ENCODE peak calls at places on chromosomes 5 and 9, in four cellular contexts. Q, Y, V and N are unnamed samples.

GRCh38 chr5:122924203-122924602 is 78.8 kb downstream of the SNX24 start:
- DNase-seq in Q (no peak), Y (no peak), V (no peak), N (no peak)

GRCh38 chr9:4585135-4585534 is 77.0 kb upstream of the PLPP6 start:
- DNase-seq in Q (no peak), Y (no peak), V (no peak), N (no peak)

GRCh38 chr5:176870110-176870591 is 29.0 kb downstream of the HK3 start:
- DNase-seq in Q (peak), Y (peak), V (peak), N (peak)

GRCh38 chr9:130632841-130633240 is 31.6 kb upstream of the PRDM12 start:
- DNase-seq in Q (no peak), Y (no peak), V (no peak), N (no peak)

GRCh38 chr9:133609311-133610098 is at the start of gene FAM163B:
- DNase-seq in Q (peak), Y (peak), V (no peak), N (no peak)

GRCh38 chr9:38181216-38181615 is 112.2 kb upstream of the SHB start:
- DNase-seq in Q (no peak), Y (no peak), V (no peak), N (no peak)

GRCh38 chr5:32767948-32768427 is 56.9 kb downstream of the NPR3 start:
- DNase-seq in Q (no peak), Y (peak), V (no peak), N (peak)

GRCh38 chr5:150497274-150497988 is 10.5 kb upstream of the NDST1 start:
- DNase-seq in Q (no peak), Y (peak), V (no peak), N (no peak)

GRCh38 chr9:68560131-68560844 is 19.6 kb upstream of the TMEM252 start:
- DNase-seq in Q (peak), Y (peak), V (peak), N (peak)

GRCh38 chr5:151498395-151499155 is 51.2 kb downstream of the SLC36A1 start:
- DNase-seq in Q (no peak), Y (no peak), V (no peak), N (no peak)

GRCh38 chr9:134410078-134410834 is 84.0 kb downstream of the RXRA start:
- DNase-seq in Q (no peak), Y (no peak), V (no peak), N (no peak)

GRCh38 chr9:127738666-127739065 is 3.6 kb upstream of the TOR2A start:
- DNase-seq in Q (no peak), Y (no peak), V (no peak), N (no peak)

GRCh38 chr9:127742435-127743088 is 7.5 kb upstream of the TOR2A start:
- DNase-seq in Q (peak), Y (peak), V (peak), N (no peak)

GRCh38 chr9:127744407-127745110 is 9.5 kb upstream of the TOR2A start:
- DNase-seq in Q (no peak), Y (no peak), V (no peak), N (no peak)

GRCh38 chr9:127739614-127740322 is 4.7 kb upstream of the TOR2A start:
- DNase-seq in Q (no peak), Y (no peak), V (no peak), N (no peak)

GRCh38 chr9:127741831-127742434 is 6.8 kb upstream of the TOR2A start:
- DNase-seq in Q (peak), Y (peak), V (peak), N (peak)
- TF ChIP-seq RNF2 in Q (no peak), Y (no peak), V (no peak), N (no peak)

DNA sequence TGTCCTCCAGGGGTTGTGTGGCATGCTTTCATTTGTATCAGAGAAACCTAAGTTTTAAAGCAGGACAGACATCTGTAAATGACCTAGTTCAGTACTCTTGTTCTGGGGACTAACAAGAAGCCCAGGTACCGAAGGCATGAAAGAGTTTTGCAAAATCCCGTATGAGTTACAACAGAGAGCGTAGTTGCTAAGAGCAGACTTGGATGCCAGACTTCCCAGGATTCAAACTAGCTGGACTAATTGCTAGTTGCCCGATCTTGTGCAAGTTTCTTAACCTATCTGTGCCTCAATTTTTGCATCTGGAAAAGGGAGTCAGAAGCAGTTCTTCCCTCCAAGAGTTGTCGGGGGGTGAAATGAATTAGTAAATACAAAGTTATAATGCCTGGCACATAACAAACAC is 20.9 kb downstream of the FBXL7 start:
- DNase-seq in Q (no peak), Y (no peak), V (no peak), N (no peak)
- TF ChIP-seq RNF2 in Q (no peak), Y (no peak), V (no peak), N (no peak)

DNA sequence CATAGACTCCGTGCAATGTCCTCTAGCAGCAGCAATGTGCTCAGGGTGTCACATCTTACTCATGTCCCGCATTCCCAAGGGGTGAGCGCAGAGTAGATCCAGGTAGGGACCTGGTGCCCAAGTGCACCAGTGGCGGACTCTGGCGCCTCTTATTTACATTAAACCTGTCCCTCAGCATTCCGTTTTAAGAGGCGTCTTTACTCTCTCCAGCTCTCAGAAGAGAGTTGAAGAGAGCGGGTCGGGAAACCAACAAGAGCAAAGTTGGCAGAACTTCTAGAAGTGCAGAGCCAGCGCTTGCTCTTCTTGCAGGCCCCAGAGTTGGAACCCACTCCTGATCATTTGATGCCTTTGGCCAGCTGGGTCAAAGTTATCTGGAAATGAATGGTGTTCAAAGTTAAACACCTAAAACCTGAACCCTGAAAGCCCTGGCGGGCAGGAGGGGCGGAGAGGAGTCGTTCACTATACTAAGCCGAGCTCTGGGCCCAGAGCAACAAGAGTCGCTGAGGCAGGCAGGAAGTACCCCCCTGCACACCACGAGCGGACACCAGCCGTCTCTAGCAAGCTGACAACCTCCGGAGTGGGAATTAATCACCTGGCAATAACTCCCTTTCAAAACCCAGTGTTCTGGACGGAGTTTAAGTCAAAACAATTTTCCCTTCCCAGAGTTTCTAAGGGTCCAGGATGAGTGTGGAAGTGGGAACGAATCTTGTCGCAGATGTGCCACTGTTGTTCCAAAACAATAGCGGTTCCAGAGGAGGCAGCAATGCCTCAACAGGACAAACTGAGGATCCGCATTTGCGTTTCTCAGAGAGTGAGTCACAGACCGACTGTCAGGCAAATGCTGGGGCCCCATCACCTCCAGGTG is 122.8 kb downstream of the TMEM161B start:
- DNase-seq in Q (no peak), Y (no peak), V (no peak), N (peak)
- TF ChIP-seq RNF2 in Q (no peak), Y (no peak), V (peak), N (no peak)

GRCh38 chr9:125646222-125647100 is 60.5 kb downstream of the MAPKAP1 start:
- DNase-seq in Q (no peak), Y (no peak), V (no peak), N (no peak)
- TF ChIP-seq RNF2 in Q (no peak), Y (no peak), V (no peak), N (no peak)

DNA sequence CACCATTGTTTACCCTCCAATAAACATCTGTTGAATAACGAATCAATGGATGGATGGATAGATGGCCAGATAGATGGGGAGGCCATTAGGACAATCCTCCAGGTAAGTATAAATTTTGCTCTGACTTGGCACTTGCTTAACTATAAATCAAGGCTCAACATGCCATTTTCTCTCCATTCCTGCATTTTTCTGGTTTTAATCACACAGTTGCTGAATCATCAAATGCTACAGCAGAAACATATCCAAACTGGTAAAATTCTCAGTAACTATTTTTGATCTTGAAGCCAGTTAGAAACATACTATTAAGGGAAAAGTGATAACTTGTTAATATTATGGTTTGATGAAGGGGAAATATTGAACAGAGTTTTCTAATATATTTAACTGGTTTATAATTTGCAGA is 71.5 kb upstream of the MTAP start:
- DNase-seq in Q (no peak), Y (no peak), V (no peak), N (no peak)
- TF ChIP-seq RNF2 in Q (no peak), Y (no peak), V (no peak), N (no peak)

DNA sequence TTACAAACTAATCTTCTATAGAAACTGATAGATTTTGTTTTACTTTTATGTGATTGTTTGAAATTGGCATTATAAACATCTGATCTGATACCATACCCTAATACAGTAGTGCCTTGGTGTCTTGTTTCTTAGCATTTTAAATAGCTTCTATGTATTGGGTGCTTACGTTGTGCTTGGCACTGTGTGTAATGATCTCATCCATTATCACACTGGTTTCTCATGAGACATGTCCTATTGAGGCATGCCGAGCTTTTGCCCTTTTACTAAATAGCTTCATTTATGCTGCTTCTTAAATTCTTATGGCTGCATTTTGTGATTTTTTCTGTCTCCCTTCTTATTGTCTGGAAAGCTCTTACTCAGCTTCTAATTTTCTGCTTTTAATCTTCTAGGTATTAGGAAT is 48.2 kb upstream of the TLR4 start:
- DNase-seq in Q (no peak), Y (no peak), V (no peak), N (no peak)
- TF ChIP-seq RNF2 in Q (no peak), Y (no peak), V (no peak), N (no peak)

GRCh38 chr9:107173422-107174180 is 109.5 kb upstream of the RAD23B start:
- DNase-seq in Q (no peak), Y (no peak), V (no peak), N (no peak)

GRCh38 chr9:107172979-107173347 is 110.1 kb upstream of the RAD23B start:
- DNase-seq in Q (no peak), Y (no peak), V (no peak), N (no peak)

GRCh38 chr9:107175826-107176500 is 107.1 kb upstream of the RAD23B start:
- DNase-seq in Q (no peak), Y (no peak), V (no peak), N (no peak)

GRCh38 chr9:107175039-107175438 is 108.0 kb upstream of the RAD23B start:
- DNase-seq in Q (no peak), Y (no peak), V (no peak), N (no peak)

DNA sequence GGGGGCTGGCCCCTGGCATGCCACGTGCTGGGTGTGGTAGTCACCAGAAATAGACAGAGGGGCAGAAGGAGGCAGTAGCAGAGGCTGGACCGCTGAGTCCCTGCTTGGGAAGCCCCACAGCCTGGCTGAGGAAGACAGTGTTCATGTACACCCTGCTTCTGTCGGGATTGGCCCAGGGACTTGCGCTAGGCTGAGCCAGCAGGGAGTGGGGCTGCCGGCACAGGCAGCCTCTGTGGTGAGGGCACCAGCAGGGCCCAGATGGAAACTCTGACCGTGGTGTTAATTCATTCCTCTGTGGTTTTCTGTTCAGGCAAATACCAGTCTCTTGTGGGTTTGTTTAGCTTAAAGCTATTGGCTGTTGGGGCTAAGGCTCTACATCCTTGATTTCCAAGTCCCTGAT is 108.6 kb upstream of the RAD23B start:
- DNase-seq in Q (no peak), Y (no peak), V (no peak), N (no peak)
- TF ChIP-seq RNF2 in Q (no peak), Y (no peak), V (no peak), N (no peak)

GRCh38 chr9:128771094-128771721 is 519 bp downstream of the ZER1 start:
- DNase-seq in Q (no peak), Y (no peak), V (no peak), N (no peak)
- TF ChIP-seq RNF2 in Q (no peak), Y (no peak), V (no peak), N (no peak)

DNA sequence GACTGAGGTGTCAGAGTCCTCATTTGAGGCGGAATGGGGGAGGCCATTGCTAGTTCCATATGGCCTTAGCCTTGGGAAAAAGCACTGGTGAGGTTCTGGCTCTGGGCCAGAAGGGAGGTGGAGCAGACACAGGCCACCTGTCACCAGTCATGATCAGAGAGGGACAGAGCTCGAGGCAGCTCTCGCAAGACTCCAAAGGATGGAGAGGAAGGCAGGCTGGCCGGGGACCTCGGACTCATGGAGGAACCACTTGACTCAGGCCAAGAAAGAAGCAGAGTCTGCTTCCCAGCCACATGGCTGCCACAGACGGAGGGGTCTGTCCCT is 29.2 kb upstream of the NSMF start:
- DNase-seq in Q (no peak), Y (no peak), V (no peak), N (no peak)
- TF ChIP-seq RNF2 in Q (no peak), Y (no peak), V (no peak), N (no peak)

DNA sequence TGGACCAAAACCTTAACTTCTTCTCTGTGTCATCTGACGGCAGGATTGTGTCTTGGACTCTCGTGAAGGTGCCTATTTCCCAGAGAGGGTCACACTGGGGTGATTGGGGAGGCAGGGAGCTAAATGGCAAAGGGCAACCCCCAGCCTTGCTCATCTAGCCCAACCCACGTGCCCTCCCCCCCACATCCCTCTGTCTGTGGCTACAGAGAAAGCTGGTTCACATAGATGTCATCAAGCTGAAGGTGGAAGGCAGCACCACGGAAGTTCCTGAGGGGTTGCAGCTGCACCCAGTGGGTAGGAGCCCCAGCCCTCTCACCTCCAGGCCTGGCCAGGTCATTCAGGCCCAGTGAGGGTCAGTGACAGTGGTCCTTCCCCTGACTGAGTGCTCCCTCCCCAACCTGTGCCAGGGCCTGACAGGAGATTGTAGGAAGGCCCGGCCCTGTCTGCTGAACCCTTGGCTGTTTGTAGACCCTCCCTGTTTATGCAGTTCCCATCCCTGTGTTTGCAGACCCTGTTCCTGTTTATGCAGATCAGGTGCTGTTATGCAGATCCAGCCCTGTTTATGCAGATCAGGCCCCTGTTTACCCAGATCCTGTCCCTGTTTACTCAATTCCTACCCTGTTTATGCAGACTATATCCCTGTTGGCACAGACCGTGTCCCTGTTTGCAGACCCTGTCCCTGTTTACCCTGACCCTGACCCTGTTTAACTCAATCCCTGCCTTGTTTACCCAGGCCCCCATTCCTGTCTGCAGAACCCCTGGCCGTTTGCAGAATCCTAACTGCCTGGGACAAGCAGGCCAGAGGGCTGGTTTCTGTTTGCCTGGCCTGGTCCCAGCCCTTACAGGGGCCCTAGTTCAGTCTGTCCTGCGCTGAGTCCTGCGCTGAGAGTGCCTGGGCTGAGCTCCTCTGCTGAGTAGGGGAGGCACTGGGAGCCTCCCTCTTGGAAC is 10.4 kb downstream of the ENHO start:
- DNase-seq in Q (no peak), Y (no peak), V (no peak), N (peak)
- TF ChIP-seq RNF2 in Q (no peak), Y (no peak), V (no peak), N (no peak)